ENCODE peak calls at places on chromosomes 11 and 22, in nine cellular contexts. V, E, Q, S, U, R, N, O and D are unnamed samples.

GRCh38 chr11:113994077-113994954 is 19.4 kb downstream of the HTR3A start:
- DNase-seq in U (peak; percentile 19), S (no peak), E (no peak), N (peak; percentile 1), Q (peak; percentile 2), V (peak; percentile 11), R (peak; percentile 43), O (no peak), D (no peak)

GRCh38 chr11:92702771-92703170 is 266.7 kb upstream of the MTNR1B start:
- DNase-seq in R (no peak), V (no peak), U (no peak), Q (no peak), O (no peak), N (no peak), E (peak; percentile 62), S (no peak), D (no peak)

GRCh38 chr11:73972187-73972586 is 10.5 kb downstream of the UCP2 start:
- DNase-seq in N (no peak), Q (no peak), U (no peak), O (no peak), R (no peak), E (no peak), S (no peak), V (no peak), D (no peak)

GRCh38 chr11:16484434-16484833 is 128.1 kb upstream of the SOX6 start:
- DNase-seq in V (no peak), S (no peak), Q (no peak), O (no peak), U (no peak), N (no peak), E (no peak), R (no peak), D (no peak)

GRCh38 chr11:72589802-72590761 is 84.1 kb downstream of the PDE2A start:
- DNase-seq in Q (peak; percentile 26), S (no peak), E (peak; percentile 35), O (no peak), V (peak; percentile 19), N (peak; percentile 14), U (no peak), R (no peak), D (no peak)

GRCh38 chr11:69295995-69296889 is 2.3 kb downstream of the MYEOV start:
- DNase-seq in N (no peak), E (peak; percentile 71), S (no peak), V (no peak), O (peak; percentile 41), R (peak; percentile 43), U (no peak), Q (no peak), D (no peak)

GRCh38 chr11:35911013-35911412 is 32.8 kb upstream of the LDLRAD3 start:
- DNase-seq in S (no peak), R (no peak), U (no peak), N (no peak), Q (no peak), O (no peak), V (no peak), E (peak; percentile 50), D (no peak)

GRCh38 chr11:14075118-14075601 is 112.6 kb downstream of the SPON1 start:
- DNase-seq in N (no peak), U (no peak), V (peak; percentile 10), Q (peak; percentile 49), R (no peak), E (peak; percentile 72), S (no peak), O (no peak), D (peak; percentile 23)

GRCh38 chr22:49297871-49298721 is 529.6 kb downstream of the BRD1 start:
- DNase-seq in V (no peak), Q (no peak), U (no peak), R (no peak), O (no peak), S (no peak), E (no peak), N (no peak), D (no peak)

GRCh38 chr11:12606597-12606996 is 67.6 kb upstream of the TEAD1 start:
- DNase-seq in N (no peak), R (peak; percentile 38), Q (no peak), S (no peak), O (no peak), V (no peak), U (no peak), E (peak; percentile 11), D (no peak)

GRCh38 chr11:110134120-110134519 is 40.9 kb downstream of the ZC3H12C start:
- DNase-seq in N (no peak), S (no peak), E (no peak), U (no peak), V (no peak), Q (no peak), O (peak; percentile 58), R (no peak), D (no peak)

GRCh38 chr11:726278-726915 is 20.4 kb downstream of the EPS8L2 start:
- DNase-seq in N (no peak), O (no peak), Q (peak; percentile 24), V (no peak), S (no peak), U (no peak), E (peak; percentile 80), R (peak; percentile 71), D (no peak)